ENCODE peak calls at places on chromosomes 13 and 19, in four cellular contexts. One of them, this sample, is unnamed. For H3K9me3, the result is how much of the 10 kb centered on the place peaks cover.

GRCh38 chr13:49185264-49185663 is 34.9 kb upstream of the MLNR start:
- DNase-seq in H1: no peak
- DNase-seq in mesenchymal stem cell: peak
- DNase-seq in IMR-90: peak
- DNase-seq in this sample: no peak

GRCh38 chr19:2461751-2462634 is 5.2 kb upstream of the LMNB2 start:
- DNase-seq in H1: no peak
- DNase-seq in mesenchymal stem cell: peak
- DNase-seq in IMR-90: peak
- DNase-seq in this sample: peak

GRCh38 chr13:48817166-48817802 is 158.4 kb upstream of the FNDC3A start:
- DNase-seq in H1: no peak
- DNase-seq in mesenchymal stem cell: no peak
- DNase-seq in IMR-90: no peak
- DNase-seq in this sample: no peak

GRCh38 chr13:99384468-99384867 is 77.3 kb upstream of the GPR183 start:
- DNase-seq in H1: no peak
- DNase-seq in mesenchymal stem cell: no peak
- DNase-seq in IMR-90: no peak
- DNase-seq in this sample: peak

GRCh38 chr19:14558370-14559066 is 13.3 kb downstream of the NDUFB7 start:
- DNase-seq in H1: no peak
- DNase-seq in mesenchymal stem cell: no peak
- DNase-seq in IMR-90: no peak
- DNase-seq in this sample: no peak

GRCh38 chr19:28500982-28501633 is 711.8 kb downstream of the UQCRFS1 start:
- DNase-seq in H1: no peak
- DNase-seq in mesenchymal stem cell: no peak
- DNase-seq in IMR-90: no peak
- DNase-seq in this sample: no peak

GRCh38 chr13:101915755-101916107 is 463.3 kb downstream of the ITGBL1 start:
- DNase-seq in H1: no peak
- DNase-seq in mesenchymal stem cell: no peak
- DNase-seq in IMR-90: no peak
- DNase-seq in this sample: no peak

GRCh38 chr19:33508009-33508408 is 13.6 kb downstream of the PEPD start:
- DNase-seq in H1: no peak
- DNase-seq in mesenchymal stem cell: no peak
- DNase-seq in IMR-90: no peak
- DNase-seq in this sample: no peak

GRCh38 chr19:5031231-5032100 is 62.6 kb downstream of the KDM4B start:
- DNase-seq in H1: peak
- DNase-seq in mesenchymal stem cell: peak
- DNase-seq in IMR-90: peak
- DNase-seq in this sample: peak

GRCh38 chr13:97853550-97853949 is 99.9 kb upstream of the IPO5 start:
- DNase-seq in H1: no peak
- DNase-seq in mesenchymal stem cell: no peak
- DNase-seq in IMR-90: peak
- DNase-seq in this sample: no peak

GRCh38 chr13:20118268-20119140 is 42.3 kb downstream of the GJA3 start:
- DNase-seq in H1: no peak
- DNase-seq in mesenchymal stem cell: peak
- DNase-seq in IMR-90: no peak
- DNase-seq in this sample: peak

GRCh38 chr19:6516018-6516658 is 14.0 kb upstream of the TUBB4A start:
- DNase-seq in H1: peak
- DNase-seq in mesenchymal stem cell: peak
- DNase-seq in IMR-90: peak
- DNase-seq in this sample: peak

GRCh38 chr13:26498524-26499208 is 58.8 kb upstream of the WASF3 start:
- DNase-seq in H1: no peak
- DNase-seq in mesenchymal stem cell: peak
- DNase-seq in IMR-90: peak
- DNase-seq in this sample: no peak

GRCh38 chr19:33508941-33509614 is 12.5 kb downstream of the PEPD start:
- DNase-seq in H1: no peak
- DNase-seq in mesenchymal stem cell: no peak
- DNase-seq in IMR-90: no peak
- DNase-seq in this sample: no peak

GRCh38 chr13:73872397-73872796 is 261.8 kb downstream of the KLF12 start:
- DNase-seq in H1: no peak
- DNase-seq in mesenchymal stem cell: no peak
- DNase-seq in IMR-90: peak
- DNase-seq in this sample: no peak

GRCh38 chr13:32419862-32420261 is 8.1 kb downstream of the N4BP2L1 start:
- DNase-seq in H1: no peak
- DNase-seq in mesenchymal stem cell: no peak
- DNase-seq in IMR-90: no peak
- DNase-seq in this sample: no peak

GRCh38 chr13:102401305-102401704 is 543 bp downstream of the FGF14 start:
- DNase-seq in H1: no peak
- DNase-seq in mesenchymal stem cell: peak
- DNase-seq in IMR-90: no peak
- DNase-seq in this sample: no peak

GRCh38 chr19:53912653-53913052 is 3.6 kb downstream of the CACNG7 start:
- DNase-seq in H1: no peak
- DNase-seq in mesenchymal stem cell: no peak
- DNase-seq in IMR-90: no peak
- DNase-seq in this sample: peak

GRCh38 chr13:101529419-101529818 is 76.9 kb downstream of the ITGBL1 start:
- DNase-seq in H1: no peak
- DNase-seq in mesenchymal stem cell: peak
- DNase-seq in IMR-90: peak
- DNase-seq in this sample: no peak

GRCh38 chr19:35038623-35039512 is 2.7 kb upstream of the HPN start:
- DNase-seq in H1: no peak
- DNase-seq in mesenchymal stem cell: peak
- DNase-seq in IMR-90: no peak
- DNase-seq in this sample: no peak

GRCh38 chr13:79374578-79374977 is 31.5 kb downstream of the RBM26 start:
- DNase-seq in H1: no peak
- DNase-seq in mesenchymal stem cell: no peak
- DNase-seq in IMR-90: no peak
- DNase-seq in this sample: no peak

GRCh38 chr19:8254286-8255001 is 45.3 kb downstream of the CERS4 start:
- DNase-seq in H1: no peak
- DNase-seq in mesenchymal stem cell: no peak
- DNase-seq in IMR-90: no peak
- DNase-seq in this sample: no peak

GRCh38 chr13:82713681-82714405 is 1168.4 kb downstream of the SLITRK1 start:
- DNase-seq in H1: no peak
- DNase-seq in mesenchymal stem cell: no peak
- DNase-seq in IMR-90: peak
- DNase-seq in this sample: no peak

GRCh38 chr13:99313473-99313872 is 6.3 kb upstream of the GPR183 start:
- DNase-seq in H1: no peak
- DNase-seq in mesenchymal stem cell: no peak
- DNase-seq in IMR-90: no peak
- DNase-seq in this sample: no peak

GRCh38 chr13:20729633-20730585 is 26.4 kb downstream of the IL17D start:
- DNase-seq in H1: no peak
- DNase-seq in mesenchymal stem cell: no peak
- DNase-seq in IMR-90: no peak
- DNase-seq in this sample: no peak

GRCh38 chr19:44697670-44698034 is 1.3 kb upstream of the CEACAM16 start:
- DNase-seq in H1: no peak
- DNase-seq in mesenchymal stem cell: no peak
- DNase-seq in IMR-90: no peak
- DNase-seq in this sample: no peak

GRCh38 chr13:94480672-94481145 is 1.2 kb upstream of the DCT start:
- DNase-seq in H1: no peak
- DNase-seq in mesenchymal stem cell: peak
- DNase-seq in IMR-90: peak
- DNase-seq in this sample: no peak

GRCh38 chr13:33690321-33690720 is 127.6 kb upstream of the RFC3 start:
- DNase-seq in H1: no peak
- DNase-seq in mesenchymal stem cell: no peak
- DNase-seq in IMR-90: no peak
- DNase-seq in this sample: no peak

GRCh38 chr13:105971720-105972119 is 563.7 kb downstream of the EFNB2 start:
- DNase-seq in H1: no peak
- DNase-seq in mesenchymal stem cell: peak
- DNase-seq in IMR-90: no peak
- DNase-seq in this sample: no peak

GRCh38 chr13:71949441-71949840 is 82.4 kb upstream of the DACH1 start:
- DNase-seq in H1: no peak
- DNase-seq in mesenchymal stem cell: no peak
- DNase-seq in IMR-90: no peak
- DNase-seq in this sample: no peak

GRCh38 chr13:27977476-27978300 is 8.6 kb upstream of the CDX2 start:
- DNase-seq in H1: no peak
- DNase-seq in mesenchymal stem cell: no peak
- DNase-seq in IMR-90: no peak
- DNase-seq in this sample: peak

GRCh38 chr13:32910530-32910929 is 105.7 kb upstream of the KL start:
- DNase-seq in H1: no peak
- DNase-seq in mesenchymal stem cell: no peak
- DNase-seq in IMR-90: no peak
- DNase-seq in this sample: no peak

GRCh38 chr13:110138009-110138699 is 168.8 kb downstream of the COL4A1 start:
- DNase-seq in H1: no peak
- DNase-seq in mesenchymal stem cell: peak
- DNase-seq in IMR-90: peak
- DNase-seq in this sample: peak

GRCh38 chr13:33032037-33032625 is 15.9 kb downstream of the KL start:
- DNase-seq in H1: no peak
- DNase-seq in mesenchymal stem cell: no peak
- DNase-seq in IMR-90: peak
- DNase-seq in this sample: no peak

GRCh38 chr13:67069117-67069767 is 160.9 kb downstream of the PCDH9 start:
- DNase-seq in H1: no peak
- DNase-seq in mesenchymal stem cell: no peak
- DNase-seq in IMR-90: peak
- DNase-seq in this sample: no peak

DNA sequence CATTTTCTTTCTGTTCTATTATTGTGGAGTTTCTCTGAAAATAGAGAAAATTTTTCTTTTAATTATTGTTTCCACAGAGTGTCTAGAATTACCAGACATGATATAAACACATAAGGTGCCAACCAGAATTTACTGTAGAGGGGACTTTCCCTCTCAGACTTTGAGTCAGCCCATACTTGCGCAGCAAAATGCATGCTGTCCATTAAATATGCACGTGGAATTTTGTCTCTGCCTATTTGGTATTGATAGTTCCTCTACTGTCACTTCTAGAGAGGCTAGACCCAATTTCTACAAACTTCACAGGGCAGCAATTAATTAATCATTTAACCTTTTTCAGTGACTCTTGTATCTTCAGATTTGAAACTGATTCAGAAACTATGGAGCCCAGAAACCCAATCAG is 8.9 kb downstream of the ZNF93 start:
- DNase-seq in H1: no peak
- DNase-seq in mesenchymal stem cell: no peak
- DNase-seq in IMR-90: no peak
- DNase-seq in this sample: no peak
- H3K9me3 ChIP-seq in H1: under half
- H3K9me3 ChIP-seq in mesenchymal stem cell: half or more
- H3K9me3 ChIP-seq in IMR-90: under half
- H3K9me3 ChIP-seq in this sample: under half

GRCh38 chr13:59906413-59907027 is 257.2 kb downstream of the DIAPH3 start:
- DNase-seq in H1: no peak
- DNase-seq in mesenchymal stem cell: peak
- DNase-seq in IMR-90: peak
- DNase-seq in this sample: no peak

GRCh38 chr13:59898066-59898465 is 265.7 kb downstream of the DIAPH3 start:
- DNase-seq in H1: no peak
- DNase-seq in mesenchymal stem cell: no peak
- DNase-seq in IMR-90: no peak
- DNase-seq in this sample: no peak

GRCh38 chr13:59901191-59901590 is 262.5 kb downstream of the DIAPH3 start:
- DNase-seq in H1: no peak
- DNase-seq in mesenchymal stem cell: no peak
- DNase-seq in IMR-90: no peak
- DNase-seq in this sample: no peak
- H3K18ac ChIP-seq in H1: no peak
- H3K18ac ChIP-seq in mesenchymal stem cell: no peak
- H3K18ac ChIP-seq in IMR-90: no peak
- H3K18ac ChIP-seq in this sample: no peak

GRCh38 chr19:1316466-1316865 is 30.8 kb downstream of the EFNA2 start:
- DNase-seq in H1: no peak
- DNase-seq in mesenchymal stem cell: no peak
- DNase-seq in IMR-90: no peak
- DNase-seq in this sample: no peak

GRCh38 chr19:1315470-1316166 is 29.9 kb downstream of the EFNA2 start:
- DNase-seq in H1: no peak
- DNase-seq in mesenchymal stem cell: peak
- DNase-seq in IMR-90: peak
- DNase-seq in this sample: peak

GRCh38 chr19:1312732-1313694 is 27.3 kb downstream of the EFNA2 start:
- DNase-seq in H1: no peak
- DNase-seq in mesenchymal stem cell: peak
- DNase-seq in IMR-90: peak
- DNase-seq in this sample: no peak

GRCh38 chr19:1311543-1312091 is 25.9 kb downstream of the EFNA2 start:
- DNase-seq in H1: no peak
- DNase-seq in mesenchymal stem cell: no peak
- DNase-seq in IMR-90: no peak
- DNase-seq in this sample: no peak

GRCh38 chr19:1313695-1314613 is 28.3 kb downstream of the EFNA2 start:
- DNase-seq in H1: peak
- DNase-seq in mesenchymal stem cell: no peak
- DNase-seq in IMR-90: no peak
- DNase-seq in this sample: no peak
- H3K9me3 ChIP-seq in H1: under half
- H3K9me3 ChIP-seq in mesenchymal stem cell: under half
- H3K9me3 ChIP-seq in IMR-90: under half
- H3K9me3 ChIP-seq in this sample: under half

DNA sequence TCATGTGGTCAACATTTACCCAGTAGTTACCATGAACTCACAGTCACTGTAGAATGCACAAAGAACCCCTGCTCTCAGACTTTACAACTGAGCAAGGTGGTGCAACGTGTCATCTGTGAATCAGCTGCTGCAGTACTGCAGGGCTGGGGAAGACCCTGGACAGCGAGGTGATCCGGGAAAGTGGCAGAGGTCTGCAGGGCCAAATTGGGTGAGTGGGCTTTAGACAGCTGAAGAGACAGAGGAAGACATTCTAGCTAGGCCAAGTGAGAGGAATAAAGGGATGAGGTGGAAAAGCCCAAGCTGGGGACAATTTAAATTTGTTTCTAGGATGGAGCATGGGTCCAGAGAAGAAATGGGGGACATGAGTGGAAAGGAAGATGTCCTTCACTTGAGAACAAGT is 270.5 kb downstream of the DCLK1 start:
- DNase-seq in H1: no peak
- DNase-seq in mesenchymal stem cell: no peak
- DNase-seq in IMR-90: no peak
- DNase-seq in this sample: no peak
- H3K18ac ChIP-seq in H1: no peak
- H3K18ac ChIP-seq in mesenchymal stem cell: no peak
- H3K18ac ChIP-seq in IMR-90: no peak
- H3K18ac ChIP-seq in this sample: no peak

GRCh38 chr19:21233691-21234090 is 91.9 kb downstream of the ZNF431 start:
- DNase-seq in H1: no peak
- DNase-seq in mesenchymal stem cell: no peak
- DNase-seq in IMR-90: no peak
- DNase-seq in this sample: no peak

GRCh38 chr19:21238670-21239069 is 90.5 kb downstream of the ZNF708 start:
- DNase-seq in H1: no peak
- DNase-seq in mesenchymal stem cell: no peak
- DNase-seq in IMR-90: no peak
- DNase-seq in this sample: no peak
- H3K9me3 ChIP-seq in H1: under half
- H3K9me3 ChIP-seq in mesenchymal stem cell: under half
- H3K9me3 ChIP-seq in IMR-90: under half
- H3K9me3 ChIP-seq in this sample: under half

This sample was measured in H9.